ENCODE peak calls at places on chromosomes 16 and 17, in six cellular contexts. M is type B pancreatic cell, D is prostate gland, C is hepatocyte, A is heart left ventricle, Q is GM10248. W is an unnamed sample.

GRCh38 chr16:17177968-17178880 is 292.5 kb downstream of the XYLT1 start:
- DNase-seq in C (peak; percentile 26), Q (no peak), D (no peak), M (no peak), A (no peak), W (no peak)

GRCh38 chr17:73609688-73610210 is 34.5 kb downstream of the SDK2 start:
- DNase-seq in M (no peak), Q (no peak), C (no peak), A (no peak), D (no peak), W (no peak)

GRCh38 chr17:38706625-38707298 is 1.7 kb downstream of the MLLT6 start:
- DNase-seq in M (no peak), Q (no peak), D (no peak), C (peak; percentile 31), A (no peak), W (no peak)

GRCh38 chr17:42849451-42850157 is 1.4 kb upstream of the AOC3 start:
- DNase-seq in D (no peak), M (no peak), Q (no peak), A (no peak), C (no peak), W (no peak)

GRCh38 chr16:8552487-8553221 is 37.7 kb downstream of the TMEM114 start:
- DNase-seq in C (no peak), Q (no peak), D (no peak), M (no peak), A (no peak), W (no peak)

GRCh38 chr17:67349420-67349819 is 17.0 kb downstream of the PSMD12 start:
- DNase-seq in Q (no peak), M (no peak), D (no peak), A (no peak), C (no peak), W (no peak)

GRCh38 chr16:23670137-23670776 is 8.4 kb upstream of the PLK1 start:
- DNase-seq in M (no peak), C (no peak), Q (peak; percentile 78), D (no peak), A (no peak), W (no peak)

GRCh38 chr17:64218066-64218465 is 45.0 kb downstream of the TEX2 start:
- DNase-seq in D (no peak), C (no peak), M (no peak), A (no peak), Q (peak; percentile 72), W (no peak)

GRCh38 chr17:61307905-61308886 is 91.4 kb upstream of the TBX2 start:
- DNase-seq in Q (no peak), M (no peak), C (peak; percentile 75), A (no peak), D (no peak), W (no peak)

GRCh38 chr17:696412-696811 is 18.2 kb downstream of the VPS53 start:
- DNase-seq in D (no peak), Q (no peak), C (no peak), M (no peak), A (no peak), W (no peak)

GRCh38 chr17:80252871-80253270 is 7.8 kb upstream of the RNF213 start:
- DNase-seq in M (no peak), Q (peak; percentile 82), D (peak; percentile 71), A (no peak), C (no peak), W (peak; percentile 73)

GRCh38 chr17:58156839-58157803 is 8.9 kb downstream of the OR4D1 start:
- DNase-seq in A (peak; percentile 18), C (peak; percentile 12), D (no peak), Q (no peak), M (no peak), W (peak; percentile 54)

GRCh38 chr17:72065556-72065955 is 55.3 kb upstream of the SOX9 start:
- DNase-seq in Q (no peak), A (no peak), M (no peak), C (no peak), D (no peak), W (no peak)

GRCh38 chr16:69831212-69832123 is 69.3 kb downstream of the WWP2 start:
- DNase-seq in Q (peak; percentile 33), A (no peak), D (no peak), C (no peak), M (no peak), W (no peak)

GRCh38 chr17:8210761-8211458 is 535 bp upstream of the AURKB start:
- DNase-seq in A (no peak), Q (no peak), M (no peak), D (no peak), C (no peak), W (no peak)

GRCh38 chr16:58339452-58339938 is 44.7 kb upstream of the PRSS54 start:
- DNase-seq in A (peak; percentile 32), Q (no peak), C (no peak), M (no peak), D (no peak), W (no peak)

GRCh38 chr16:17424771-17425170 is 46.0 kb downstream of the XYLT1 start:
- DNase-seq in Q (no peak), M (no peak), D (no peak), C (no peak), A (no peak), W (no peak)

GRCh38 chr17:59746849-59747445 is 39.5 kb downstream of the VMP1 start:
- DNase-seq in A (no peak), Q (peak; percentile 50), D (no peak), M (no peak), C (peak; percentile 58), W (no peak)

GRCh38 chr17:81869221-81870154 is 1.6 kb downstream of the ARHGDIA start:
- DNase-seq in Q (peak; percentile 72), C (peak; percentile 64), M (no peak), D (no peak), A (peak; percentile 44), W (peak; percentile 46)

GRCh38 chr16:67283039-67283825 is 3.9 kb downstream of the PLEKHG4 start:
- DNase-seq in M (no peak), A (no peak), D (no peak), Q (no peak), C (no peak), W (no peak)

GRCh38 chr16:57736419-57737281 is 1.1 kb downstream of the KATNB1 start:
- DNase-seq in Q (no peak), D (no peak), M (no peak), A (no peak), C (peak; percentile 83), W (no peak)

GRCh38 chr17:13967416-13967815 is 101.9 kb upstream of the COX10 start:
- DNase-seq in D (no peak), C (no peak), A (no peak), Q (no peak), M (no peak), W (no peak)

GRCh38 chr16:4140652-4141051 is 24.4 kb upstream of the ADCY9 start:
- DNase-seq in Q (no peak), A (no peak), D (peak; percentile 51), C (no peak), M (no peak), W (no peak)

GRCh38 chr16:84581161-84581560 is 36.7 kb downstream of the COTL1 start:
- DNase-seq in M (no peak), D (no peak), C (no peak), Q (no peak), A (no peak), W (no peak)

GRCh38 chr17:61658183-61658582 is 67.2 kb upstream of the NACA2 start:
- DNase-seq in C (no peak), Q (no peak), A (no peak), M (no peak), D (no peak), W (no peak)

GRCh38 chr16:20026673-20027072 is 47.0 kb downstream of the GPR139 start:
- DNase-seq in A (no peak), M (no peak), D (no peak), C (no peak), Q (no peak), W (no peak)

GRCh38 chr16:28494141-28494851 is at the start of gene APOBR:
- DNase-seq in Q (peak; percentile 87), A (peak; percentile 54), C (no peak), M (no peak), D (no peak), W (peak; percentile 79)

GRCh38 chr17:44952946-44953475 is 5.4 kb upstream of the KIF18B start:
- DNase-seq in A (no peak), D (no peak), M (no peak), C (no peak), Q (no peak), W (no peak)
- TF ChIP-seq CTCF in A (no peak), D (no peak), M (no peak), C (no peak), Q (no peak), W (no peak)

GRCh38 chr16:86249631-86250030 is 260.7 kb upstream of the FOXF1 start:
- DNase-seq in D (peak; percentile 1), Q (no peak), C (no peak), A (no peak), M (no peak), W (no peak)

GRCh38 chr16:86251682-86252081 is 258.6 kb upstream of the FOXF1 start:
- DNase-seq in D (no peak), A (no peak), C (no peak), Q (no peak), M (no peak), W (no peak)

GRCh38 chr16:86256995-86257394 is 253.3 kb upstream of the FOXF1 start:
- DNase-seq in C (no peak), A (no peak), M (no peak), D (no peak), Q (no peak), W (no peak)

GRCh38 chr16:86248325-86248905 is 261.9 kb upstream of the FOXF1 start:
- DNase-seq in C (no peak), A (no peak), Q (no peak), D (no peak), M (no peak), W (no peak)

DNA sequence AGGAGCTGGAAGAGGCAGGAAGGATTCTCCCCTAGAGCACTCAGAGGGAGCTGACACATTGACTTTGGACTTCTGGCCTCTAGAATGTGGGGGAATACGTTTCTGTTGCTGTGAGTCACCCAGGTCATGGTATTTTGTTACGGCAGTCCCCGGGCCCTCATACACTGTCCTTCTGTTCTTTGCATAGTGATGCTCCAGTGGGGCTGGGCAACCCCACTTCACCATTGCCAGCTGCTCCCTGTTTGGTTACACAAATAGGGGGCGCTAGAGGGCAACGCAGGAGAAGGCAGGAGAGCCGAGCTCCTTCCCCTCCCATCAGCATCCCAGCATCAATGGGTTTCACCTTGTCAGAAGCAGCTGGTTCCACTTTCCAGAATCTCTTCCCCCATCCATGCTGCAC is 257.7 kb upstream of the FOXF1 start:
- DNase-seq in D (no peak), Q (no peak), A (no peak), C (peak; percentile 20), M (no peak), W (no peak)
- TF ChIP-seq CTCF in D (peak; percentile 19), Q (peak; percentile 13), A (peak; percentile 30), C (peak; percentile 22), M (peak; percentile 69), W (no peak)

GRCh38 chr17:78349831-78350631 is 9.8 kb downstream of the SOCS3 start:
- DNase-seq in D (no peak), A (no peak), Q (no peak), M (no peak), C (no peak), W (no peak)
- TF ChIP-seq CTCF in D (no peak), A (no peak), Q (no peak), M (peak; percentile 20), C (no peak), W (no peak)

DNA sequence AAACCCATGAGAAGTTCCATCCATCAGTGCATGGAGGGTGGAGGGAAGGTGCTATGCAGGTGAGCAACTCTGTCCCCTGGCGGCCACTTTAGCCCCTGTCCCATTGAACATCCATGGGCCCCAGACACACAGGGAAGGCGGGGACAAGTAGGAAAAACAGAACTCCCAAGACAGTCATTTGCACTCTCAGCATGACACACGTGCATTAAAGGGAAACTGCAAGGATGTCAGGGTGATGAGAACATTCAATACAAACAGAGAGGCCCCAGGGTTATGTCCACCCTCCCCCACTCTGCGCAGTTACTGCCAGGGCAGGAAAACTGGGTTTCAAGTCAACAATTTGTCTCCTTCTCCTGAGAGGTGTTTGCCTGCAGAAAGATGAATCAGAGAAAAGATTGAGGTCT is 44.0 kb upstream of the AKTIP start:
- DNase-seq in Q (no peak), A (no peak), M (no peak), C (peak; percentile 57), D (no peak), W (no peak)
- TF ChIP-seq CTCF in Q (peak; percentile 51), A (no peak), M (peak; percentile 45), C (peak; percentile 35), D (no peak), W (no peak)

W was measured in natural killer cell.